ENCODE peak calls at places on chromosomes 7 and 10, in five cellular contexts. I, P, E, Q and T are unnamed samples.

GRCh38 chr7:33395340-33395739 is 266.0 kb downstream of the BBS9 start:
- DNase-seq in Q (no peak), P (no peak), I (no peak), E (no peak), T (no peak)

GRCh38 chr7:108351715-108352114 is 104.5 kb downstream of the NRCAM start:
- DNase-seq in E (no peak), P (no peak), I (peak), Q (no peak), T (no peak)

GRCh38 chr10:89337493-89337892 is 9.7 kb downstream of the IFIT3 start:
- DNase-seq in P (no peak), I (peak), Q (no peak), E (no peak), T (no peak)

GRCh38 chr10:122124808-122125207 is 135.8 kb downstream of the TACC2 start:
- DNase-seq in Q (no peak), P (no peak), I (no peak), E (no peak), T (no peak)

GRCh38 chr7:87567052-87567451 is 33.6 kb downstream of the ABCB1 start:
- DNase-seq in I (no peak), P (no peak), Q (no peak), E (no peak), T (no peak)

GRCh38 chr10:76285012-76285411 is 853.6 kb downstream of the LRMDA start:
- DNase-seq in E (no peak), P (no peak), Q (no peak), I (peak), T (peak)

GRCh38 chr10:33341638-33342037 is 7.2 kb upstream of the NRP1 start:
- DNase-seq in I (peak), E (no peak), Q (no peak), P (no peak), T (no peak)

GRCh38 chr7:18700147-18700546 is 204.6 kb downstream of the HDAC9 start:
- DNase-seq in Q (no peak), E (no peak), P (no peak), I (no peak), T (no peak)

GRCh38 chr10:35607475-35608316 is 2.6 kb downstream of the GJD4 start:
- DNase-seq in E (no peak), Q (no peak), I (no peak), P (no peak), T (no peak)

GRCh38 chr10:126421745-126422144 is 33.5 kb upstream of the ADAM12 start:
- DNase-seq in Q (no peak), I (no peak), E (no peak), P (no peak), T (peak)

GRCh38 chr7:19932549-19933249 is 159.3 kb upstream of the TMEM196 start:
- DNase-seq in I (no peak), Q (no peak), E (no peak), P (no peak), T (no peak)

GRCh38 chr10:27446091-27446918 is 57.8 kb upstream of the RAB18 start:
- DNase-seq in Q (no peak), E (no peak), P (no peak), I (peak), T (peak)

GRCh38 chr10:44539178-44539577 is 154.3 kb upstream of the CXCL12 start:
- DNase-seq in P (no peak), E (no peak), Q (no peak), I (no peak), T (no peak)

GRCh38 chr10:63710703-63711102 is 189.5 kb downstream of the REEP3 start:
- DNase-seq in E (no peak), Q (no peak), I (no peak), P (no peak), T (no peak)

GRCh38 chr7:139777948-139778841 is at the start of gene HIPK2:
- DNase-seq in P (peak), E (peak), Q (no peak), I (peak), T (no peak)

GRCh38 chr10:21715531-21716195 is 181.6 kb downstream of the MLLT10 start:
- DNase-seq in I (no peak), E (no peak), P (no peak), Q (no peak), T (no peak)

GRCh38 chr10:62545155-62545554 is 171.0 kb downstream of the ZNF365 start:
- DNase-seq in P (no peak), E (no peak), I (no peak), Q (no peak), T (no peak)

GRCh38 chr10:78621183-78621789 is 447.5 kb upstream of the ZMIZ1 start:
- DNase-seq in I (no peak), E (no peak), P (no peak), Q (no peak), T (no peak)

GRCh38 chr7:66626236-66626957 is 2.3 kb upstream of the KCTD7 start:
- DNase-seq in I (no peak), Q (no peak), E (no peak), P (no peak), T (no peak)

GRCh38 chr10:24341897-24342296 is 133.0 kb downstream of the KIAA1217 start:
- DNase-seq in I (no peak), Q (no peak), P (no peak), E (no peak), T (no peak)

GRCh38 chr10:6918305-6918704 is 338.2 kb upstream of the PRKCQ start:
- DNase-seq in I (no peak), P (peak), Q (no peak), E (peak), T (no peak)
- TF ChIP-seq CTCF in I (no peak), P (peak), Q (peak), E (peak), T (peak)

GRCh38 chr7:42014625-42015412 is 222.2 kb downstream of the GLI3 start:
- DNase-seq in Q (no peak), I (peak), E (no peak), P (no peak), T (no peak)
- TF ChIP-seq CTCF in Q (peak), I (peak), E (peak), P (peak), T (peak)

DNA sequence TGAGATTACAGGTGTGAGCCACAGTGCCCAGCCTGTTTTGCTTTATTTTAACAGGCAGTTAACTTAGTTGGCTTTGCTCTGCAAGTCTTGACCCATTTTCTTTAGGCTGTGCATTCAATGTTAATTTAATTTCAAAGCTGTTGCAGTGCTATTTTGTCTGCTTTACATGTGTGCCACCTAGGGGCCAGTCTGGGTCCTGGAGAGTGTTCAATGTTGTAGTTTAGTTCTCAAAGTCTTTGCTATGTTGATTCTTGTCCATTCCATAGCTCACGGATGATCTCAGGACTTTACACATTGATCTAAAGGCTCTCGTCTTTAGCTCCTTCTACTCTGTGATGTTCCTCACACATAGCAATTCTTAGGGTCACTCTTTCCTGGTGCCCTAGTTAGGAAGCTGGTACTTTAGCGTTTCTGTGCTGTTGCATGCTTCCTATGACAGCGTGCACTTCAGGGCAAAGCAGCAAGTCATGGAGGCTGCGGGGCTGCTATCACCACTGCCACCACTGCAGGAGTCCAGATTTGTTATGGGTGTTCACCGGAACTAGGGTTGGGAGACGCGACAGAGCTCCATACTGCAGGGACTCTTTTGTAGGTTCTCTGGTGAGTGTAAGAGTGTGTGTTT is 16.4 kb upstream of the ABCA13 start:
- DNase-seq in I (peak), Q (peak), P (peak), E (no peak), T (no peak)
- TF ChIP-seq CTCF in I (peak), Q (peak), P (no peak), E (peak), T (peak)

DNA sequence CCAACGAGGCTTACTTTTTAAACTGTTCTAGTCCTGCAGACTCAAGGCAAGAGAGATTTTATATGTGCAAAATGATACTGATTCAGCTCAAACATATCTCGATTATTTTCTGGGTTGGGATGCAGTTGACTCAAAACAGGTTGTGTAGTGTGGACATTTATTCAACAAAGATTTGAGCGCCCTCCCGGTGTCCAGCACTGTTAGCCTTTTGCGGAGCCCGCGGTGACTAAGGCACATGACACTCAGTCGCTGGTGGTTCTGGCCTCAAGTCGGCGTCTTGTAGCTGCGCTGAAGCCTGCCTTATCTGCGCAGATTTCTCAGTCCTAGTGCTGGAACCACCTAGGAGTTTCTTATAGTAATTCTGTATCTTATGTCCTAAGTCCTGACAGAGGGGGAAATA is 938 bp upstream of the CADPS2 start:
- DNase-seq in Q (peak), E (peak), I (peak), P (no peak), T (no peak)
- TF ChIP-seq CTCF in Q (peak), E (no peak), I (no peak), P (no peak), T (no peak)

DNA sequence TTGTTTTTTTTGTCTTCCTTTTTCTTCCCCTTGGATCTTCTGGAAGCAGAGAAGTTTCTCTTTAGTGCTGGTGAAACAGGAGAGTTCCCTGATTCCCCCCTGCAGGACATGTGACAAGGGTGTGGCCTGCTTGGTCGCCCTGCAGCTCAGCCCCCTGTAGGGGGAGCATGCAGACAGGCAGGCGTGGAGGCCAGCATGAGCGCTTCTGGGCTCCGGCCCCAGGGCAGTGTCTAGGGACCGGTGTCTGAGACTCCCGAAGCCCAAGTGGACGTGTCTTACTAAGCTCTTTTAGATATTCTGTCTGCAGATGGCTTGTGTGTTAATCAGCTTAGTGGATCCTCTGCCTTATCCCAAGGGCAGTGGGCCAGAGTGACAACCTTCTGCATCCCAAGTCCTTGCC is 26.1 kb downstream of the PRSS58 start:
- DNase-seq in P (no peak), I (no peak), Q (no peak), E (no peak), T (no peak)
- TF ChIP-seq CTCF in P (no peak), I (no peak), Q (no peak), E (no peak), T (no peak)

GRCh38 chr10:11434323-11434722 is 177.1 kb downstream of the USP6NL start:
- DNase-seq in E (no peak), Q (no peak), P (no peak), I (peak), T (no peak)
- TF ChIP-seq CTCF in E (no peak), Q (peak), P (no peak), I (peak), T (peak)

DNA sequence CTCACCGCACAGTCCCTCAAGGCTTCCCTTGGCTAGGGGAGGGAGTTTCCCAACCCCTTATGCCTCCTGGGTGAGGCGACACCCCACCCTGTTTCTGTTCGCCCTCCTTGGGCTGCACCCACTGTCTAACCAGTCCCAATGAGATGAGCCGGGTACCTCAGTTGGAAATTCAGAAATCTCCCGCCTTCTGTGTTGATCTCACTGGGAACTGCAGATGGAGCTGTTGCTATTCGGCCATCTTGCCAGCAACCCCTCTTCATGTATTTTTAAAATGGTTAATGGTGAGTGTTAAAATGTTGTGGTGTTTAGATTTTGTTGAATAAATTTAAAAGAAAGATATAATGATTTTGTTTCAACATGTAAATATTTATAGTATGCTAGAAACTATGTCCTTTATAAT is 22.0 kb downstream of the UMAD1 start:
- DNase-seq in E (no peak), Q (no peak), P (no peak), I (no peak), T (no peak)
- TF ChIP-seq CTCF in E (no peak), Q (peak), P (no peak), I (peak), T (peak)

GRCh38 chr10:37754538-37755323 is 102.7 kb downstream of the ZNF248 start:
- DNase-seq in P (no peak), E (no peak), I (peak), Q (peak), T (no peak)
- TF ChIP-seq CTCF in P (no peak), E (peak), I (peak), Q (peak), T (no peak)

GRCh38 chr7:2142386-2142785 is 90.4 kb downstream of the MAD1L1 start:
- DNase-seq in I (no peak), Q (no peak), E (no peak), P (no peak), T (no peak)
- TF ChIP-seq CTCF in I (no peak), Q (no peak), E (no peak), P (no peak), T (no peak)